ENCODE peak calls at places on chromosomes 11 and 22, in seven cellular contexts. S, L, D, E, T, A and G are unnamed samples.

GRCh38 chr11:126459691-126460404 is 104.4 kb downstream of the ST3GAL4 start:
- DNase-seq in S (peak), L (no peak), D (no peak), E (no peak), T (no peak), A (no peak), G (no peak)

GRCh38 chr11:6505577-6506240 is 8.6 kb downstream of the DNHD1 start:
- DNase-seq in S (peak), L (no peak), D (no peak), E (peak), T (peak), A (no peak), G (no peak)

GRCh38 chr11:128327274-128327673 is 260.1 kb downstream of the ETS1 start:
- DNase-seq in S (no peak), L (no peak), D (no peak), E (no peak), T (no peak), A (no peak), G (no peak)

GRCh38 chr22:19548964-19549363 is 24.8 kb upstream of the CLDN5 start:
- DNase-seq in S (no peak), L (no peak), D (no peak), E (no peak), T (no peak), A (no peak), G (no peak)

GRCh38 chr22:50627452-50627913 is 469 bp downstream of the ARSA start:
- DNase-seq in S (peak), L (no peak), D (no peak), E (no peak), T (peak), A (no peak), G (peak)

GRCh38 chr11:132050577-132051180 is 680.3 kb downstream of the NTM start:
- DNase-seq in S (peak), L (no peak), D (no peak), E (peak), T (no peak), A (no peak), G (no peak)

GRCh38 chr22:44664149-44664548 is 37.9 kb upstream of the PRR5 start:
- DNase-seq in S (no peak), L (peak), D (peak), E (no peak), T (no peak), A (no peak), G (no peak)

GRCh38 chr11:46513934-46514342 is 79.9 kb downstream of the AMBRA1 start:
- DNase-seq in S (peak), L (no peak), D (no peak), E (no peak), T (peak), A (peak), G (no peak)

GRCh38 chr11:48099916-48100446 is 116.6 kb upstream of the OR4B1 start:
- DNase-seq in S (no peak), L (no peak), D (no peak), E (no peak), T (no peak), A (no peak), G (no peak)

GRCh38 chr11:33063326-33063775 is 24.0 kb downstream of the TCP11L1 start:
- DNase-seq in S (peak), L (no peak), D (no peak), E (no peak), T (no peak), A (no peak), G (no peak)

GRCh38 chr11:63610604-63611394 is 3.4 kb downstream of the PLAAT3 start:
- DNase-seq in S (no peak), L (no peak), D (no peak), E (peak), T (no peak), A (no peak), G (no peak)

GRCh38 chr22:38347944-38348750 is 30.9 kb upstream of the CSNK1E start:
- DNase-seq in S (no peak), L (no peak), D (no peak), E (peak), T (no peak), A (no peak), G (no peak)

GRCh38 chr11:77198440-77198849 is 70.4 kb downstream of the MYO7A start:
- DNase-seq in S (no peak), L (no peak), D (no peak), E (peak), T (peak), A (no peak), G (peak)

GRCh38 chr11:47437746-47438418 is 11.1 kb downstream of the RAPSN start:
- DNase-seq in S (no peak), L (no peak), D (no peak), E (no peak), T (no peak), A (peak), G (no peak)

GRCh38 chr11:117180661-117181585 is 2.4 kb downstream of the SIDT2 start:
- DNase-seq in S (peak), L (peak), D (peak), E (peak), T (peak), A (peak), G (peak)

GRCh38 chr11:120241277-120241676 is 1.3 kb downstream of the POU2F3 start:
- DNase-seq in S (no peak), L (no peak), D (no peak), E (no peak), T (no peak), A (no peak), G (no peak)